ENCODE peak calls at places on chromosomes 6 and 20, in six cellular contexts. One of them, this sample, is unnamed.
A peak's percentile ranks its signal among the peaks of the same experiment; 100 is the strongest.

GRCh38 chr6:82906489-82906888 is 159.2 kb downstream of the UBE3D start:
- DNase-seq in stimulated activated naive CD8-positive, alpha-beta T cell treated with anti-CD3 and anti-CD28 coated beads, Interleukin-15, amount 100 ng/mL, for 72 hours: no peak
- DNase-seq in T follicular helper cell: no peak
- DNase-seq in endothelial cell: no peak
- DNase-seq in HFFc6: no peak
- DNase-seq in mucosa of gallbladder: no peak
- DNase-seq in this sample: no peak

GRCh38 chr6:154001494-154002285 is 37.4 kb upstream of the OPRM1 start:
- DNase-seq in mucosa of gallbladder: no peak
- DNase-seq in HFFc6: no peak
- DNase-seq in stimulated activated naive CD8-positive, alpha-beta T cell treated with anti-CD3 and anti-CD28 coated beads, Interleukin-15, amount 100 ng/mL, for 72 hours: no peak
- DNase-seq in endothelial cell: no peak
- DNase-seq in T follicular helper cell: no peak
- DNase-seq in this sample: no peak

GRCh38 chr6:21241231-21242130 is 352.1 kb upstream of the SOX4 start:
- DNase-seq in HFFc6: no peak
- DNase-seq in mucosa of gallbladder: no peak
- DNase-seq in stimulated activated naive CD8-positive, alpha-beta T cell treated with anti-CD3 and anti-CD28 coated beads, Interleukin-15, amount 100 ng/mL, for 72 hours: no peak
- DNase-seq in T follicular helper cell: no peak
- DNase-seq in endothelial cell: no peak
- DNase-seq in this sample: no peak

GRCh38 chr6:2961971-2962370 is 9.4 kb downstream of the SERPINB6 start:
- DNase-seq in HFFc6: no peak
- DNase-seq in stimulated activated naive CD8-positive, alpha-beta T cell treated with anti-CD3 and anti-CD28 coated beads, Interleukin-15, amount 100 ng/mL, for 72 hours: no peak
- DNase-seq in T follicular helper cell: no peak
- DNase-seq in endothelial cell: no peak
- DNase-seq in mucosa of gallbladder: peak; percentile 61
- DNase-seq in this sample: no peak

GRCh38 chr6:85390775-85391174 is 59.1 kb upstream of the NT5E start:
- DNase-seq in T follicular helper cell: no peak
- DNase-seq in HFFc6: peak; percentile 21
- DNase-seq in mucosa of gallbladder: no peak
- DNase-seq in stimulated activated naive CD8-positive, alpha-beta T cell treated with anti-CD3 and anti-CD28 coated beads, Interleukin-15, amount 100 ng/mL, for 72 hours: no peak
- DNase-seq in endothelial cell: no peak
- DNase-seq in this sample: no peak

GRCh38 chr6:157679605-157680580 is 143.2 kb upstream of the SNX9 start:
- DNase-seq in mucosa of gallbladder: no peak
- DNase-seq in endothelial cell: no peak
- DNase-seq in T follicular helper cell: no peak
- DNase-seq in stimulated activated naive CD8-positive, alpha-beta T cell treated with anti-CD3 and anti-CD28 coated beads, Interleukin-15, amount 100 ng/mL, for 72 hours: no peak
- DNase-seq in HFFc6: peak; percentile 4
- DNase-seq in this sample: no peak

GRCh38 chr6:138347840-138348239 is 29.9 kb upstream of the SMIM28 start:
- DNase-seq in endothelial cell: no peak
- DNase-seq in HFFc6: no peak
- DNase-seq in stimulated activated naive CD8-positive, alpha-beta T cell treated with anti-CD3 and anti-CD28 coated beads, Interleukin-15, amount 100 ng/mL, for 72 hours: no peak
- DNase-seq in T follicular helper cell: no peak
- DNase-seq in mucosa of gallbladder: no peak
- DNase-seq in this sample: no peak

GRCh38 chr20:57958050-57958420 is 248.2 kb upstream of the PMEPA1 start:
- DNase-seq in HFFc6: no peak
- DNase-seq in stimulated activated naive CD8-positive, alpha-beta T cell treated with anti-CD3 and anti-CD28 coated beads, Interleukin-15, amount 100 ng/mL, for 72 hours: no peak
- DNase-seq in mucosa of gallbladder: no peak
- DNase-seq in T follicular helper cell: no peak
- DNase-seq in endothelial cell: no peak
- DNase-seq in this sample: no peak

GRCh38 chr6:155328539-155329459 is 14.5 kb upstream of the TFB1M start:
- DNase-seq in mucosa of gallbladder: peak; percentile 89
- DNase-seq in endothelial cell: no peak
- DNase-seq in T follicular helper cell: no peak
- DNase-seq in stimulated activated naive CD8-positive, alpha-beta T cell treated with anti-CD3 and anti-CD28 coated beads, Interleukin-15, amount 100 ng/mL, for 72 hours: no peak
- DNase-seq in HFFc6: no peak
- DNase-seq in this sample: no peak

GRCh38 chr20:33826270-33826897 is 15.2 kb downstream of the CHMP4B start:
- DNase-seq in endothelial cell: no peak
- DNase-seq in mucosa of gallbladder: no peak
- DNase-seq in HFFc6: no peak
- DNase-seq in stimulated activated naive CD8-positive, alpha-beta T cell treated with anti-CD3 and anti-CD28 coated beads, Interleukin-15, amount 100 ng/mL, for 72 hours: no peak
- DNase-seq in T follicular helper cell: no peak
- DNase-seq in this sample: no peak

GRCh38 chr6:3284436-3284876 is 25.7 kb downstream of the PSMG4 start:
- DNase-seq in endothelial cell: no peak
- DNase-seq in HFFc6: no peak
- DNase-seq in T follicular helper cell: no peak
- DNase-seq in stimulated activated naive CD8-positive, alpha-beta T cell treated with anti-CD3 and anti-CD28 coated beads, Interleukin-15, amount 100 ng/mL, for 72 hours: no peak
- DNase-seq in mucosa of gallbladder: no peak
- DNase-seq in this sample: peak; percentile 51

GRCh38 chr6:169859401-169859977 is 108.1 kb downstream of the ERMARD start:
- DNase-seq in endothelial cell: no peak
- DNase-seq in stimulated activated naive CD8-positive, alpha-beta T cell treated with anti-CD3 and anti-CD28 coated beads, Interleukin-15, amount 100 ng/mL, for 72 hours: no peak
- DNase-seq in T follicular helper cell: no peak
- DNase-seq in mucosa of gallbladder: peak; percentile 1
- DNase-seq in HFFc6: no peak
- DNase-seq in this sample: no peak

GRCh38 chr20:50913976-50914375 is 17.3 kb downstream of the ADNP start:
- DNase-seq in stimulated activated naive CD8-positive, alpha-beta T cell treated with anti-CD3 and anti-CD28 coated beads, Interleukin-15, amount 100 ng/mL, for 72 hours: peak; percentile 47
- DNase-seq in HFFc6: peak; percentile 70
- DNase-seq in T follicular helper cell: no peak
- DNase-seq in endothelial cell: no peak
- DNase-seq in mucosa of gallbladder: no peak
- DNase-seq in this sample: no peak

GRCh38 chr6:7312616-7313504 is at the start of gene SSR1:
- DNase-seq in HFFc6: peak; percentile 96
- DNase-seq in T follicular helper cell: peak; percentile 78
- DNase-seq in mucosa of gallbladder: peak; percentile 97
- DNase-seq in endothelial cell: peak; percentile 98
- DNase-seq in stimulated activated naive CD8-positive, alpha-beta T cell treated with anti-CD3 and anti-CD28 coated beads, Interleukin-15, amount 100 ng/mL, for 72 hours: peak; percentile 97
- DNase-seq in this sample: peak; percentile 99